ENCODE peak calls at places on chromosomes 6 and 20, in six cellular contexts. E is CD8-positive, alpha-beta T cell; O is right lobe of liver; T is effector memory CD4-positive, alpha-beta T cell; P is left lung; Q is CD4-positive, alpha-beta T cell. R is an unnamed sample.

GRCh38 chr6:155372256-155372655 is 58.0 kb upstream of the TFB1M start:
- DNase-seq in Q (no peak), T (no peak), E (no peak), P (no peak), O (no peak), R (no peak)

GRCh38 chr6:71139249-71139648 is 149.4 kb upstream of the OGFRL1 start:
- DNase-seq in O (no peak), E (no peak), P (no peak), Q (no peak), T (no peak), R (no peak)

GRCh38 chr6:19052219-19052618 is 665.1 kb downstream of the RNF144B start:
- DNase-seq in P (no peak), O (no peak), T (no peak), Q (no peak), E (no peak), R (no peak)

GRCh38 chr6:3431994-3432393 is 24.9 kb downstream of the SLC22A23 start:
- DNase-seq in Q (no peak), P (no peak), E (no peak), T (no peak), O (no peak), R (no peak)

GRCh38 chr6:170344631-170345576 is 38.3 kb downstream of the FAM120B start:
- DNase-seq in T (no peak), O (no peak), Q (no peak), E (no peak), P (no peak), R (no peak)

GRCh38 chr6:117498159-117498558 is 15.7 kb downstream of the DCBLD1 start:
- DNase-seq in O (no peak), Q (no peak), P (no peak), E (no peak), T (no peak), R (no peak)

GRCh38 chr20:17896247-17896723 is 72.3 kb downstream of the SNX5 start:
- DNase-seq in Q (no peak), P (no peak), O (no peak), T (no peak), E (no peak), R (no peak)

GRCh38 chr20:42482808-42483207 is 706.9 kb downstream of the PTPRT start:
- DNase-seq in E (no peak), P (no peak), Q (no peak), T (no peak), O (no peak), R (no peak)

GRCh38 chr6:33895296-33895695 is 91.5 kb upstream of the MLN start:
- DNase-seq in O (no peak), P (no peak), T (no peak), E (no peak), Q (no peak), R (no peak)

GRCh38 chr6:37021356-37022129 is 16.1 kb downstream of the FGD2 start:
- DNase-seq in O (no peak), T (peak), E (peak), P (no peak), Q (peak), R (no peak)

GRCh38 chr6:45697605-45698004 is 318.1 kb downstream of the CLIC5 start:
- DNase-seq in P (no peak), E (no peak), O (no peak), Q (no peak), T (no peak), R (no peak)

GRCh38 chr20:48656661-48657211 is 171.1 kb downstream of the PREX1 start:
- DNase-seq in O (no peak), E (no peak), Q (no peak), T (no peak), P (no peak), R (peak)

GRCh38 chr6:166691199-166691598 is 64.1 kb upstream of the RPS6KA2 start:
- DNase-seq in Q (no peak), E (no peak), P (no peak), O (no peak), T (no peak), R (peak)

GRCh38 chr20:32285621-32286334 is 8.3 kb downstream of the KIF3B start:
- DNase-seq in O (no peak), T (no peak), P (no peak), E (no peak), Q (no peak), R (no peak)

GRCh38 chr20:46344488-46345162 is 36.3 kb upstream of the CDH22 start:
- DNase-seq in O (no peak), Q (no peak), E (no peak), P (no peak), T (no peak), R (no peak)

GRCh38 chr20:46119028-46119546 is 973 bp downstream of the CD40 start:
- DNase-seq in Q (no peak), E (no peak), O (peak), T (no peak), P (no peak), R (no peak)

GRCh38 chr20:64064145-64064698 is 1.2 kb downstream of the TCEA2 start:
- DNase-seq in O (peak), P (no peak), E (no peak), T (no peak), Q (no peak), R (no peak)

GRCh38 chr6:34630040-34630439 is 66.5 kb downstream of the ILRUN start:
- DNase-seq in T (no peak), O (no peak), E (no peak), P (no peak), Q (no peak), R (no peak)

GRCh38 chr20:57399587-57400261 is 8.5 kb downstream of the RBM38 start:
- DNase-seq in T (peak), P (peak), E (no peak), Q (no peak), O (no peak), R (no peak)

GRCh38 chr20:57398901-57399535 is 7.8 kb downstream of the RBM38 start:
- DNase-seq in O (no peak), E (no peak), Q (no peak), T (no peak), P (peak), R (no peak)

GRCh38 chr20:57397004-57397692 is 6.0 kb downstream of the RBM38 start:
- DNase-seq in E (no peak), O (no peak), P (peak), T (no peak), Q (no peak), R (no peak)

GRCh38 chr20:57397693-57398108 is 6.5 kb downstream of the RBM38 start:
- DNase-seq in P (peak), T (peak), E (peak), Q (peak), O (no peak), R (no peak)

GRCh38 chr20:57398231-57398821 is 7.1 kb downstream of the RBM38 start:
- DNase-seq in Q (peak), T (peak), P (peak), O (no peak), E (peak), R (no peak)
- H3K27ac ChIP-seq in Q (peak), T (peak), P (peak), O (no peak), E (peak), R (peak)

DNA sequence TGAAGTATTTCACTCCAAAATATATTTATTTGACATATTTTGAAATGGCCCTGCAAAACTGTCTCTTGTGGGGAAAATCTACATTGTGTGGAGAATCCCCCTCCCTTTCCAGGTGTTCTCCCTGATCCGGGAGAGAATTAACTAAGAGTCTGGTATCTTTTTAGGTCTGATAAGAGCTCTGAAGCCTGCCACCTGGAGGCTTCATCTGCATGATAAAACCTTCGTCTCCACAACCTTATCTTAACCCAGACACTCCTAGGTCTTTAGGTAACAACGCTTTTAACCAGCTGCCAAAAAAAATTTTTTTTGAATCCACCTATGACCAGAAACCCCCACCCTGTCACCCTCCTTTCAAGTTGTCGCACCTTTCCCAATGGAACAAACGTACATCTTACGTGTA is 43.0 kb downstream of the FAM184A start:
- DNase-seq in P (no peak), E (no peak), O (no peak), T (no peak), Q (no peak), R (no peak)
- H3K27ac ChIP-seq in P (no peak), E (no peak), O (no peak), T (no peak), Q (no peak), R (no peak)

DNA sequence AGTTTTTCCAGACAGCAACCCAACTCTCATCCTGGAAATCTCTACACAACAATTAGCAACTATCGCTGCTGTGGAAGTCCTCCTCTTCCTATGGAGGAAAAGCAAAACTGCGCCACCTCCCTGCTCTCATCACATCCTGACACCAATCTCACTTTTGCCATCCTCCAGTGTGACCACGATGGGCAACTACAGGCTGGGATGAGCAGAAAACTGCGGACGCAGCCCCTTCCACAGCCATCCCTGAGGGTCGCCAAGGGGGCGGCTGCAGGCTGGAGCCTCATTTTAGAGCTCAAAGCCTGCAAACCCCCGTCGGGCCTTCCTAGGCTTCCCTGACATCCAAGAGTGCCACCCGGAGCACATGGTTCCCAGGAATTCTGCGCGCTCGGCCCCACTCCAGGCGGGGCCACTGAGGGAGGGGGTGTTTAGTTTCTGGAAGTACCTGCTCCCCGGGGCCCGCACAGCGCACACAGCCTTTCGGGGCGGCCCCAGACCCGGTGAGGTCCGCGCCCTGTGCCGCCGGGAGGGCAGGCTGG is 1.2 kb downstream of the TCFL5 start:
- DNase-seq in Q (no peak), P (peak), O (no peak), T (no peak), E (no peak), R (peak)
- H3K27ac ChIP-seq in Q (no peak), P (no peak), O (no peak), T (no peak), E (no peak), R (peak)

DNA sequence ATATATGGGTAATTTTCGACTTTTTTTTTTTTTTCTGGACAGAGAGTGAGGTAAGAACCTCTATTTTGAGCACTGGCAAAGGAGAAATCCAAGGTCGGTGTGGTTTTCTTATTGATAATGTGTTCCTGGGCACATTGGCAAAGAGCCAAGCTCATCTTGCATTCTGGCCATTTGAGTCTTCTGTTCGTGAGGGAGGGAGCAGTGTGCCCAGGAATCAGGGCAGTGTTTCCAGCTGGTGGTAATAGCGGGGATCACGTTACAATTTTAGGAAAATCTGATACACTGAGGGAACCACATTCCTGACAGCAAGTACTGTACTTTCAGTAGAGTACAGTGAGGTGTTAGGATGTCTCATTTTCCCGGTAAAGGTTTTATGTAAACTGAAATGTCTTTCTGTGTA is 442.3 kb upstream of the MAP3K7 start:
- DNase-seq in P (no peak), O (no peak), T (no peak), Q (no peak), E (no peak), R (no peak)
- H3K27ac ChIP-seq in P (no peak), O (no peak), T (no peak), Q (no peak), E (no peak), R (no peak)

DNA sequence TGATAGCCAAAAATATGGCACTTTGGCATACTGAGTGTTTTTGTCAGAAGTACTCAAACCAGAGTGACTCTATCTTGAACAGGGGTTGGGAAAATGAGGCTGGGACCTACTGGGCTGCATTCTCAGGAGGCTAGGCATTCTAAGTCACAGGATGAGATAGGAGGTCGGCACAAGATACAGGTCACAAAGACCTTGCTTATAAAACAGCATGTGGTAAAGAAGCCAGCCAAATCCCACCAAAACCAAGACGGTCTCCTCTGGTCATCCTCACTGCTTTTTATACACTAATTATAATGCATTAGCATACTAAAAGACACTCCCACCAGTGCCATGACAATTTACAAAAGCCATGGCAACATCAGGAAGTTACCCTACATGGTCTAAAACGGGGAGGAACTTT is 985.1 kb downstream of the HACE1 start:
- DNase-seq in Q (no peak), E (no peak), P (no peak), O (no peak), T (no peak), R (no peak)
- H3K27ac ChIP-seq in Q (no peak), E (no peak), P (no peak), O (no peak), T (no peak), R (no peak)

DNA sequence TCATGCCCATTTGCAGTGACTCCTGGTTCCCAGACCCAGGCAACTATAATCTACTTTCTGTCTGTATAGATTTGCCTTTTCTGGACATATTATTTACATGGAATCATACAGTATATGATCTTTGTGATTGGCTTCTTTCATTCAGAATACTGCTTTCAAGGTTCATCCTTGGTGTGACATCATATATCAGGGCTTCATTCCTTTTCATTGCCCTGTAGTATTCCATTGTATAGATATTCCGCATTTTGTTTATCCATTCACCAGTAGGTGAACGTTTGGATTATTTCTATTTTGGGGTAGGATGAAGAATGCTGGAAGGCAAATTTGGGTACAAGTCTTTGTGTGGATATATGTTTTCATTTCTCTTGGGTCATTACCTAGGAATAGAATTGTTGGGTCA is 36.1 kb downstream of the PPP1R16B start:
- DNase-seq in O (no peak), E (no peak), Q (no peak), P (no peak), T (no peak), R (no peak)
- H3K27ac ChIP-seq in O (no peak), E (peak), Q (peak), P (no peak), T (peak), R (no peak)

GRCh38 chr6:68651018-68651985 is 16.2 kb downstream of the ADGRB3 start:
- DNase-seq in Q (no peak), P (no peak), O (no peak), E (no peak), T (no peak), R (no peak)
- H3K27ac ChIP-seq in Q (no peak), P (no peak), O (no peak), E (no peak), T (no peak), R (peak)

GRCh38 chr6:42616716-42617115 is 52.9 kb downstream of the UBR2 start:
- DNase-seq in O (no peak), Q (no peak), E (no peak), T (no peak), P (no peak), R (no peak)
- H3K27ac ChIP-seq in O (no peak), Q (no peak), E (no peak), T (no peak), P (no peak), R (no peak)